ENCODE peak calls at places on chromosome 17, in eight cellular contexts. E, I, M, N, C, W, K and B are unnamed samples.

GRCh38 chr17:61245706-61246135 is 153.9 kb upstream of the TBX2 start:
- DNase-seq in K (no peak), I (no peak), W (no peak), N (no peak), E (no peak), C (no peak), M (no peak), B (no peak)

GRCh38 chr17:27488263-27488662 is 32.0 kb downstream of the KSR1 start:
- DNase-seq in I (no peak), W (no peak), C (no peak), E (no peak), M (no peak), K (no peak), N (no peak), B (no peak)

GRCh38 chr17:64343833-64344637 is 46.6 kb downstream of the PECAM1 start:
- DNase-seq in C (no peak), I (no peak), E (no peak), K (peak; percentile 74), N (no peak), W (peak; percentile 82), M (peak; percentile 63), B (no peak)

GRCh38 chr17:77645441-77646430 is 312.8 kb upstream of the TNRC6C start:
- DNase-seq in I (peak; percentile 33), W (no peak), M (no peak), K (no peak), E (no peak), C (no peak), N (no peak), B (no peak)

GRCh38 chr17:81135503-81136283 is 29.6 kb upstream of the PVALEF start:
- DNase-seq in K (no peak), I (no peak), W (no peak), E (peak; percentile 56), M (no peak), N (no peak), C (no peak), B (no peak)

GRCh38 chr17:43367588-43368242 is 31.1 kb upstream of the ARL4D start:
- DNase-seq in E (no peak), K (no peak), W (peak; percentile 96), N (no peak), C (peak; percentile 81), I (peak; percentile 66), M (peak; percentile 95), B (peak; percentile 67)

GRCh38 chr17:33046361-33047255 is 55.0 kb downstream of the SPACA3 start:
- DNase-seq in E (no peak), N (no peak), K (no peak), I (no peak), W (no peak), C (no peak), M (no peak), B (no peak)

GRCh38 chr17:58488428-58488890 is 251 bp upstream of the HSF5 start:
- DNase-seq in N (no peak), M (no peak), K (no peak), W (no peak), C (no peak), E (no peak), I (no peak), B (no peak)

GRCh38 chr17:27153005-27153404 is 140.9 kb upstream of the WSB1 start:
- DNase-seq in W (no peak), K (no peak), E (no peak), I (no peak), C (no peak), M (no peak), N (no peak), B (no peak)